ENCODE peak calls at places on chromosomes 3 and 15, in five cellular contexts. H, V, W, U and P are unnamed samples.

GRCh38 chr15:59315914-59316428 is 56.7 kb downstream of the MYO1E start:
- DNase-seq in H (no peak), V (no peak), W (no peak), U (no peak), P (no peak)

GRCh38 chr15:58378241-58379085 is 53.3 kb upstream of the LIPC start:
- DNase-seq in H (no peak), V (no peak), W (no peak), U (no peak), P (no peak)

GRCh38 chr3:109643590-109643989 is 306.2 kb upstream of the DPPA4 start:
- DNase-seq in H (no peak), V (peak; percentile 70), W (peak; percentile 78), U (peak; percentile 56), P (no peak)

GRCh38 chr3:43852066-43852465 is 161.3 kb downstream of the ABHD5 start:
- DNase-seq in H (no peak), V (no peak), W (no peak), U (no peak), P (no peak)

GRCh38 chr15:81092559-81092902 is 41.5 kb upstream of the CFAP161 start:
- DNase-seq in H (no peak), V (no peak), W (no peak), U (no peak), P (no peak)

GRCh38 chr15:100642217-100642949 is 40.0 kb downstream of the ASB7 start:
- DNase-seq in H (no peak), V (no peak), W (no peak), U (no peak), P (no peak)

GRCh38 chr3:38421679-38422336 is 31.9 kb upstream of the ACVR2B start:
- DNase-seq in H (no peak), V (no peak), W (no peak), U (no peak), P (no peak)

GRCh38 chr3:63948995-63949394 is 36.8 kb upstream of the SCAANT1 start:
- DNase-seq in H (no peak), V (no peak), W (no peak), U (no peak), P (peak; percentile 58)

GRCh38 chr3:147030274-147030673 is 376.1 kb downstream of the ZIC4 start:
- DNase-seq in H (no peak), V (no peak), W (no peak), U (no peak), P (no peak)

GRCh38 chr15:69906256-69907185 is 191.2 kb downstream of the TLE3 start:
- DNase-seq in H (no peak), V (no peak), W (no peak), U (no peak), P (no peak)

GRCh38 chr15:92681141-92681622 is 25.6 kb upstream of the FAM174B start:
- DNase-seq in H (no peak), V (no peak), W (no peak), U (no peak), P (peak; percentile 70)

GRCh38 chr15:28786521-28786920 is 61.9 kb downstream of the GOLGA6L7 start:
- DNase-seq in H (no peak), V (no peak), W (no peak), U (no peak), P (no peak)

GRCh38 chr15:50315814-50316630 is 39.0 kb downstream of the GABPB1 start:
- DNase-seq in H (no peak), V (peak; percentile 31), W (peak; percentile 22), U (peak; percentile 25), P (no peak)

GRCh38 chr15:90868261-90868689 is at the start of gene FURIN:
- DNase-seq in H (no peak), V (peak; percentile 59), W (no peak), U (no peak), P (no peak)

GRCh38 chr3:10667269-10667668 is 148.8 kb upstream of the SLC6A11 start:
- DNase-seq in H (no peak), V (no peak), W (no peak), U (no peak), P (no peak)

GRCh38 chr15:84034831-84035753 is 200.5 kb upstream of the GOLGA6L4 start:
- DNase-seq in H (no peak), V (peak; percentile 46), W (peak; percentile 46), U (no peak), P (peak; percentile 1)

GRCh38 chr3:88231207-88231606 is 81.4 kb downstream of the C3orf38 start:
- DNase-seq in H (no peak), V (no peak), W (peak; percentile 71), U (no peak), P (no peak)

GRCh38 chr3:186930143-186930638 is at the start of gene ST6GAL1:
- DNase-seq in H (peak; percentile 87), V (peak; percentile 29), W (peak; percentile 58), U (peak; percentile 21), P (no peak)

GRCh38 chr15:72515591-72516389 is 41.7 kb downstream of the ARIH1 start:
- DNase-seq in H (no peak), V (no peak), W (no peak), U (no peak), P (peak; percentile 54)

GRCh38 chr3:86208782-86209181 is 782.2 kb downstream of the VGLL3 start:
- DNase-seq in H (no peak), V (no peak), W (no peak), U (no peak), P (no peak)

GRCh38 chr3:13379191-13379830 is 40.8 kb downstream of the NUP210 start:
- DNase-seq in H (no peak), V (no peak), W (no peak), U (no peak), P (peak; percentile 42)

GRCh38 chr3:171283248-171284222 is 176.7 kb downstream of the TNIK start:
- DNase-seq in H (no peak), V (no peak), W (no peak), U (no peak), P (no peak)

GRCh38 chr3:96416549-96417255 is 397.7 kb upstream of the EPHA6 start:
- DNase-seq in H (no peak), V (no peak), W (no peak), U (no peak), P (no peak)

GRCh38 chr3:120440001-120440703 is 10.6 kb downstream of the FSTL1 start:
- DNase-seq in H (no peak), V (no peak), W (no peak), U (no peak), P (no peak)

GRCh38 chr3:172520332-172520831 is 2.8 kb downstream of the TNFSF10 start:
- DNase-seq in H (no peak), V (no peak), W (peak; percentile 91), U (no peak), P (peak; percentile 24)

GRCh38 chr3:16058511-16058910 is 116.0 kb upstream of the GALNT15 start:
- DNase-seq in H (no peak), V (no peak), W (no peak), U (no peak), P (no peak)

GRCh38 chr3:2838533-2839157 is 271.5 kb downstream of the IL5RA start:
- DNase-seq in H (no peak), V (no peak), W (no peak), U (no peak), P (no peak)

GRCh38 chr15:70306582-70306981 is 208.9 kb upstream of the TLE3 start:
- DNase-seq in H (no peak), V (no peak), W (no peak), U (no peak), P (no peak)

GRCh38 chr15:38560456-38560926 is 4.1 kb downstream of the RASGRP1 start:
- DNase-seq in H (no peak), V (no peak), W (no peak), U (no peak), P (no peak)

GRCh38 chr3:122013448-122013925 is 8.6 kb downstream of the ILDR1 start:
- DNase-seq in H (no peak), V (no peak), W (no peak), U (no peak), P (no peak)

GRCh38 chr3:126912491-126913195 is 70.3 kb upstream of the PLXNA1 start:
- DNase-seq in H (no peak), V (no peak), W (no peak), U (no peak), P (no peak)

GRCh38 chr3:60598668-60599067 is 652.6 kb downstream of the FHIT start:
- DNase-seq in H (no peak), V (no peak), W (no peak), U (no peak), P (no peak)

GRCh38 chr3:155908086-155908485 is 37.6 kb downstream of the GMPS start:
- DNase-seq in H (no peak), V (no peak), W (no peak), U (no peak), P (no peak)

GRCh38 chr3:141427764-141428163 is 59.1 kb upstream of the RASA2 start:
- DNase-seq in H (no peak), V (no peak), W (no peak), U (no peak), P (no peak)
- H3K4me3 ChIP-seq in H (no peak overlapping the region), V (no peak overlapping the region), W (no peak overlapping the region), U (no peak overlapping the region), P (no peak overlapping the region)

DNA sequence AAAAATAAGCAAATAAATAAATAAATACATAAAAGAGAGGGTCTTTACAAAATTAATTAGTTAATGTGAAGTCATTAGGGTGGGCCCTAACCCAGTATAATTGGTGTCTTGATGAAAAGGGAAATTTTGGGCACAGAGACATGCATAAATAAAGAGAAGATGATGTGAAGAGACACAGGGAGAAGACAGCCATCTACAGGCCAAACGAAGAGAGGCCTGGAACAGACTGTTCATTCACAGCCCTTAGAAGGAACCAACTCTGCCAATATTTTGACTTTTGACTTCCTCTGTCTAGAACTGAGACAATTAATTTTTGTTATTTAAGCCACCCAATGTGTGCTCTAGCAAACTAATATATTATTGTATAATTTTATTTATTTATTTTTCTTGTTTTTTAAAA is 29.6 kb upstream of the SELENOK start:
- DNase-seq in H (no peak), V (no peak), W (peak; percentile 19), U (no peak), P (no peak)
- TF ChIP-seq CTCF in H (peak; percentile 38), V (peak; percentile 62), W (peak; percentile 41), U (no peak), P (peak; percentile 42)

DNA sequence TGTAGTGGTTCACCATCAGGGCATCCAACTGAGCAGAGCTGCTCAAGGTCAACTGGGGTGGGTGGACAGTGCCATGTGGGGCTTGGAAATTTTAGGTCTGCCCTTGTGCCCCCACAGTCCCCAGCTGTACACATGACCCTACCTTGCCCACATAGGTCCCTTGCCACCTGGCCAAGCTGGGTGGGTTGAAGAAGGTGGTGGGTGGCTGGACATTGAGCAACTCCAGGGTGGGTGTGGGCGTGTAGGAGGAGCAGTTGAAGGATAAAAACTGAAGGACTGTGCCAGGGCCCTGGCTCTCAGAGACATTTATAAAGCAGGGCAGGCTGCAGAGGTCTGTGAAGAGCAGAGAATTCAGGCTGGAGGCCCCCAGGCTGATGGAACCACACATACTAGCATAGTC is 568 bp downstream of the CDHR4 start:
- DNase-seq in H (no peak), V (no peak), W (no peak), U (no peak), P (no peak)
- H3K4me3 ChIP-seq in H (no peak overlapping the region), V (no peak overlapping the region), W (no peak overlapping the region), U (no peak overlapping the region), P (no peak overlapping the region)

DNA sequence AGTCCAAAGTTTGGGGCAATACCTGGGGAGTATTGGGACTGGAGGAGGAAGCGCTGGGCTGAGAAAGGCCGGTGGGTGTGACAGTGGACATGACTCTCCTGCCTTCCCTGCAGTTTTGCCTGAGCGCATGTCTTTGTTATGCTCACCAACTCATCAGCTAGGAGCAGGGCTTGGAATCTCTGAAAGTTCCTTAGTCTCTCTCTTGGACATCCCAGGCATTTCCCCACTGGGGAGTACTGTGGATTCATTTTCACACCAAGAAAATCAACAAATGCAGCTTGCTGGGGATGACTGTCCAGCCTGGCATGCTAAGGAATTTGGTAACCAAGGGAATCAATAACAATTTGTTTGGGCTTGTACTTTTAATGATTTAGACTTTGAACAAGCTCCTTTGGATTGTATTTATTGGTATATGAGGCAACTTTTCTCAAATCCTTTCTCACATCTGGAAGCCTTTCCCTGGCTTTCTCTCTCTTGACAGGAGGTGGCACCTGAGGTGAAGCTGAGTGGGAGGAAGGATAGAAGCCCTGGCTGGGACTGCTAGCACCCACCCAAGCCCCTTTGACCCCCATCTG is 48.5 kb upstream of the CHST2 start:
- DNase-seq in H (no peak), V (no peak), W (peak; percentile 79), U (no peak), P (peak; percentile 88)
- TF ChIP-seq CTCF in H (no peak), V (no peak), W (peak; percentile 12), U (no peak), P (peak; percentile 26)